ENCODE peak calls at places on chromosome 20, in seven cellular contexts. P is Peyer's patch, F is endodermal cell, C is A549, E is hepatocyte, X is colonic mucosa, J is H9. D is an unnamed sample.

GRCh38 chr20:62616728-62617621 is 25.3 kb upstream of the SLCO4A1 start:
- DNase-seq in P (peak; percentile 82), F (peak; percentile 91), C (peak; percentile 71), E (peak; percentile 91), X (peak; percentile 71), J (peak; percentile 78), D (peak; percentile 63)

GRCh38 chr20:58604410-58604881 is 46.6 kb upstream of the STX16 start:
- DNase-seq in P (peak; percentile 2), F (no peak), C (no peak), E (no peak), X (no peak), J (no peak), D (no peak)

GRCh38 chr20:44969320-44969879 is 3.1 kb downstream of the STK4 start:
- DNase-seq in P (no peak), F (no peak), C (no peak), E (no peak), X (no peak), J (no peak), D (no peak)

GRCh38 chr20:46030290-46031013 is 1.4 kb downstream of the SLC12A5 start:
- DNase-seq in P (no peak), F (no peak), C (no peak), E (no peak), X (no peak), J (no peak), D (no peak)

GRCh38 chr20:13017235-13017634 is 8.5 kb downstream of the SPTLC3 start:
- DNase-seq in P (no peak), F (no peak), C (no peak), E (peak; percentile 62), X (no peak), J (no peak), D (no peak)

GRCh38 chr20:10240655-10241054 is 22.0 kb downstream of the SNAP25 start:
- DNase-seq in P (no peak), F (peak; percentile 73), C (no peak), E (no peak), X (no peak), J (peak; percentile 50), D (no peak)

GRCh38 chr20:4041748-4042411 is 26.5 kb upstream of the RNF24 start:
- DNase-seq in P (peak; percentile 92), F (peak; percentile 75), C (peak; percentile 84), E (peak; percentile 92), X (peak; percentile 96), J (no peak), D (peak; percentile 99)

GRCh38 chr20:32036252-32036651 is 15.8 kb upstream of the HCK start:
- DNase-seq in P (no peak), F (no peak), C (no peak), E (no peak), X (no peak), J (no peak), D (no peak)

GRCh38 chr20:62524486-62524885 is 48.7 kb upstream of the GATA5 start:
- DNase-seq in P (no peak), F (no peak), C (no peak), E (peak; percentile 67), X (no peak), J (no peak), D (no peak)

GRCh38 chr20:1893721-1894470 is 1.3 kb upstream of the SIRPA start:
- DNase-seq in P (no peak), F (no peak), C (peak; percentile 65), E (no peak), X (peak; percentile 30), J (no peak), D (no peak)

GRCh38 chr20:60785817-60786216 is 466.2 kb upstream of the CDH4 start:
- DNase-seq in P (no peak), F (no peak), C (no peak), E (no peak), X (no peak), J (no peak), D (no peak)

GRCh38 chr20:35773154-35773751 is 1.4 kb downstream of the PHF20 start:
- DNase-seq in P (no peak), F (peak; percentile 58), C (peak; percentile 12), E (peak; percentile 48), X (peak; percentile 63), J (no peak), D (peak; percentile 24)

GRCh38 chr20:3011752-3012151 is 31.7 kb upstream of the GNRH2 start:
- DNase-seq in P (no peak), F (no peak), C (no peak), E (no peak), X (no peak), J (no peak), D (no peak)

GRCh38 chr20:63627700-63628245 is 872 bp upstream of the GMEB2 start:
- DNase-seq in P (no peak), F (no peak), C (no peak), E (no peak), X (no peak), J (no peak), D (no peak)

GRCh38 chr20:62717933-62718332 is 9.3 kb downstream of the NTSR1 start:
- DNase-seq in P (no peak), F (no peak), C (no peak), E (no peak), X (no peak), J (no peak), D (no peak)

GRCh38 chr20:4038047-4038459 is 22.7 kb upstream of the RNF24 start:
- DNase-seq in P (peak; percentile 58), F (peak; percentile 77), C (peak; percentile 34), E (peak; percentile 71), X (peak; percentile 69), J (peak; percentile 67), D (peak; percentile 64)

GRCh38 chr20:62694868-62695267 is 13.8 kb upstream of the NTSR1 start:
- DNase-seq in P (no peak), F (no peak), C (no peak), E (no peak), X (no peak), J (no peak), D (peak; percentile 24)

GRCh38 chr20:43287637-43288036 is 97.9 kb upstream of the PTPRT start:
- DNase-seq in P (no peak), F (no peak), C (no peak), E (no peak), X (no peak), J (no peak), D (no peak)

GRCh38 chr20:558117-558516 is 14.5 kb upstream of the CSNK2A1 start:
- DNase-seq in P (no peak), F (no peak), C (no peak), E (no peak), X (no peak), J (no peak), D (no peak)

GRCh38 chr20:38987777-38988176 is 25.6 kb downstream of the DHX35 start:
- DNase-seq in P (no peak), F (no peak), C (no peak), E (no peak), X (no peak), J (no peak), D (no peak)
- H3K27ac ChIP-seq in P (peak overlapping the region; percentile 77), F (no peak overlapping the region), C (no peak overlapping the region), E (no peak overlapping the region), X (no peak overlapping the region), J (no peak overlapping the region), D (no peak overlapping the region)

GRCh38 chr20:50658804-50659380 is 32.5 kb downstream of the RIPOR3 start:
- DNase-seq in P (no peak), F (no peak), C (no peak), E (no peak), X (no peak), J (no peak), D (peak; percentile 45)
- H3K4me1 ChIP-seq in P (no peaks in the 10 kb centered on the region), F (no peaks in the 10 kb centered on the region), C (peaks cover 32% of the 10 kb centered on the region), E (peaks cover 56% of the 10 kb centered on the region), X (no peaks in the 10 kb centered on the region), J (no peaks in the 10 kb centered on the region), D (peaks cover 6% of the 10 kb centered on the region)

GRCh38 chr20:49281913-49282467 is 4.1 kb upstream of the ZNFX1 start:
- DNase-seq in P (no peak), F (peak; percentile 51), C (no peak), E (no peak), X (no peak), J (no peak), D (no peak)
- H3K9me3 ChIP-seq in P (peaks cover 40% of the 10 kb centered on the region), F (peaks cover 52% of the 10 kb centered on the region), C (peaks cover 9% of the 10 kb centered on the region), E (no peaks in the 10 kb centered on the region), X (no peaks in the 10 kb centered on the region), J (no peaks in the 10 kb centered on the region), D (peaks cover 1% of the 10 kb centered on the region)

DNA sequence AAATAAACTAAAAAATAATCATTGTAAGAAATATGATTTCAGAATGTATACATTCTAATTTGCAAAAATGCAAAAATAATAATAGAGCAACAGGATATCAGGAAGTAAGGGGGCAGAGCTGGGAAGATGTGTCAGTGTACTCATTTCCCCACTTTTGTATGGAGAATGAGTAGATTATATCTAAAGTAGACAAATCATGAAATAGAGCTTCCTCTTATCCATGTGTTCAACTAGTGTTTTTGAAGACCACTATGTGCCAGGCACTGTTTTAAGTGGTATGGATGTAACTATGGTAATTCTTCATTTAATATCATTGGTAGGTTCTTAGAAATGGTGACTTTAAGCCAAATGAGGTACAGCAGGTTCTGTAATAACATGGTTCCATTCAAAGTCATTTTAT is 17.0 kb upstream of the BMP2 start:
- DNase-seq in P (no peak), F (no peak), C (no peak), E (no peak), X (no peak), J (no peak), D (no peak)
- H3K27ac ChIP-seq in P (no peak overlapping the region), F (no peak overlapping the region), C (no peak overlapping the region), E (no peak overlapping the region), X (no peak overlapping the region), J (no peak overlapping the region), D (no peak overlapping the region)

DNA sequence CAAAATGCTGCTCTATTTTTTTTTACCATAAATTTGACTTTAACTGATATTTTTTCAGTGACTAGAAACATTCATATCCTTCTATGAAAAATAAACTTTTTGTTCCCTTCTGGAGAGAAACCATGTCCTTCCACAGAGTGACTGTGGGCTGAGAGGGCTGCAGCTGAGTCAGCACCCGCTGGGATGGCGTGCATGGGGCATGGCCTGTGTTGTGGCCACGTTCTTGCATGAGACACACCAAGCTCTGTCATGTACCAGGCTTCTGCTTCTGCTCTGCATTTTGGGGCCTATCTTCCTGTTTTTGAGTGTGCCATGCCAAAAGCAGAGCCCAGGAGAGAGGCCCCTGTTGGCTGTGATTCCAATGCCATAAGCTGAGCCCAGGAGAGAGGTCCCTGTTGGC is 10.8 kb downstream of the APMAP start:
- DNase-seq in P (no peak), F (peak; percentile 2), C (no peak), E (no peak), X (peak; percentile 17), J (peak; percentile 4), D (no peak)
- H3K4me1 ChIP-seq in P (no peaks in the 10 kb centered on the region), F (no peaks in the 10 kb centered on the region), C (no peaks in the 10 kb centered on the region), E (peaks cover 4% of the 10 kb centered on the region), X (no peaks in the 10 kb centered on the region), J (no peaks in the 10 kb centered on the region), D (peaks cover 7% of the 10 kb centered on the region)

D was measured in small intestine.